ENCODE peak calls at places on chromosomes 7 and 10, in seven cellular contexts. G is cardiac muscle cell, A is GM23248, K is SJSA1, N is psoas muscle, S is A549, P is pancreas. V is an unnamed sample.

GRCh38 chr7:153061913-153062528 is 302.5 kb downstream of the ACTR3B start:
- DNase-seq in G (no peak), A (no peak), K (no peak), N (no peak), S (peak; percentile 10), P (no peak), V (peak; percentile 14)

GRCh38 chr7:123177442-123177841 is 22.3 kb downstream of the SLC13A1 start:
- DNase-seq in G (no peak), A (no peak), K (no peak), N (no peak), S (no peak), P (no peak), V (no peak)

GRCh38 chr7:92691578-92691977 is 101.4 kb upstream of the FAM133B start:
- DNase-seq in G (peak; percentile 78), A (peak; percentile 77), K (peak; percentile 60), N (no peak), S (peak; percentile 69), P (no peak), V (no peak)

GRCh38 chr7:90520484-90520883 is 51.0 kb downstream of the PTTG1IP2 start:
- DNase-seq in G (peak; percentile 19), A (peak; percentile 14), K (no peak), N (no peak), S (no peak), P (no peak), V (no peak)

GRCh38 chr7:98418636-98419315 is 17.9 kb upstream of the BAIAP2L1 start:
- DNase-seq in G (peak; percentile 95), A (peak; percentile 99), K (peak; percentile 88), N (no peak), S (peak; percentile 100), P (peak; percentile 78), V (no peak)

GRCh38 chr10:79381804-79382221 is 34.5 kb downstream of the PPIF start:
- DNase-seq in G (peak; percentile 89), A (peak; percentile 93), K (peak; percentile 88), N (peak; percentile 84), S (peak; percentile 65), P (peak; percentile 23), V (peak; percentile 15)

GRCh38 chr10:59595584-59595983 is 114.1 kb downstream of the SLC16A9 start:
- DNase-seq in G (no peak), A (no peak), K (no peak), N (no peak), S (no peak), P (no peak), V (no peak)

GRCh38 chr7:148515728-148516715 is 74.5 kb upstream of the C7orf33 start:
- DNase-seq in G (peak; percentile 23), A (no peak), K (no peak), N (no peak), S (no peak), P (no peak), V (no peak)

GRCh38 chr10:35502697-35503096 is 102.4 kb upstream of the GJD4 start:
- DNase-seq in G (no peak), A (no peak), K (no peak), N (no peak), S (no peak), P (no peak), V (no peak)

GRCh38 chr10:100621360-100622205 is 85.8 kb downstream of the HIF1AN start:
- DNase-seq in G (peak; percentile 52), A (no peak), K (no peak), N (no peak), S (peak; percentile 24), P (no peak), V (no peak)

GRCh38 chr10:48782321-48782720 is 97.6 kb downstream of the WDFY4 start:
- DNase-seq in G (no peak), A (no peak), K (no peak), N (no peak), S (no peak), P (no peak), V (no peak)

GRCh38 chr7:116557066-116557585 is 32.3 kb downstream of the CAV1 start:
- DNase-seq in G (no peak), A (no peak), K (no peak), N (no peak), S (no peak), P (no peak), V (no peak)

GRCh38 chr7:33428415-33428814 is 299.1 kb downstream of the BBS9 start:
- DNase-seq in G (no peak), A (peak; percentile 7), K (no peak), N (no peak), S (no peak), P (no peak), V (no peak)

DNA sequence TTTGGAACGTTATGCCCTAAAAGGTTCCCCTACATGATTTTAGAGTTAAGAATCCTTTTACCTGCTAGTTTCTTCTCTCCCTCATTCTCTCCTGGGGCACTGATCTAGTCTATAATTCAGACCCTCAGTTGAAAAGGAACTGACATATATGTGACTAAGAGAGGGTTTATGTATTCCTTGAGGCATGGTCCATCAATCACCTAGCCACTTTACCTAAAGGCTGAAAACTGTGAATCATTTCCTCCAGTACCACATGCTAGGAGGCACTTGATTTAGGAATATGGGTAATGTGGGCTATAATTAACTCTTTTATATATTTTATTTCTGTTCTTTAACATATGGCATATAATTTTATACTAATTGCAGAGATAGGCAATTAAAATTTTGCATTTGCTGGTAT is 303.5 kb downstream of the BBS9 start:
- DNase-seq in G (no peak), A (no peak), K (no peak), N (no peak), S (no peak), P (no peak), V (no peak)
- H3K4me1 ChIP-seq in G (peaks cover 11% of the 10 kb centered on the region), A (peaks cover 22% of the 10 kb centered on the region), K (no peaks in the 10 kb centered on the region), N (peaks cover 13% of the 10 kb centered on the region), S (no peaks in the 10 kb centered on the region), P (no peaks in the 10 kb centered on the region), V (no peaks in the 10 kb centered on the region)

DNA sequence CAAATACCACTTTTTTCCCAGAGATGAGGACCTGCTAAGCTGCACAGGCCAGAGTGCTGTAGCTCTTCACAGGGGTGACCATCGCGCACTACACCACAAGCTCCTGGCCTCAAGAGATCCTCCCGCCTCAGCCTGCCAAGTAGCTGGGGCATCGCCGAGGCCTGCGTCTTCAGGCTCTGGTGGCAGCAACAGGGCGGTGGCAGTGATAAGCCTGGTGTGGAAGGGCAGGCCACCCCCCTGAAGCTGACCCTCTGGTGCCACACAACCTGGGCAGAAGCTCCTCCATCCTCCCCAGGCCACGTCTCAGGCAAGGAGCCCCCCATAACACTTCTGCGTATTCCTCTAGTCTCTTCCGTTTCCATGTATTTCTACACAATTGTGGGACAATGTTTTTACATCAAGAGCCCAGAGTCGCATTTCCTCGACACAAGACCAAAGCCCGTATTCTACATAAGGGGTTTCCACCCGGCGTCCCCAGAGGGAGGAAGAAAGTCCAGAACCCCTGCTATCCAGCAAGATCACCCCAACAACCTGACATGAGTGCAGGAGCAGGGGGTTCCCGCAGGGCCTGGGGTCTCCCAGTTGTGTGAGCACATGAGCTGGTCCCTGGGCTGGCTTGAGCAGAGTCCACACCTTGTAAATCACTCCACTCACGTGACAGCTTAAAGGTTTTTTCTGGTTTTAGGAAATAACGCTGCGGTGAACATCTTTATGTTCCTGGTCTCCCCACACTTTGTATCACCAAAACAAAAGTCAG is 37.6 kb upstream of the NCAPG2 start:
- DNase-seq in G (no peak), A (no peak), K (no peak), N (no peak), S (no peak), P (no peak), V (no peak)
- H3K27ac ChIP-seq in G (no peak overlapping the region), A (no peak overlapping the region), K (no peak overlapping the region), N (no peak overlapping the region), S (no peak overlapping the region), P (no peak overlapping the region), V (no peak overlapping the region)

DNA sequence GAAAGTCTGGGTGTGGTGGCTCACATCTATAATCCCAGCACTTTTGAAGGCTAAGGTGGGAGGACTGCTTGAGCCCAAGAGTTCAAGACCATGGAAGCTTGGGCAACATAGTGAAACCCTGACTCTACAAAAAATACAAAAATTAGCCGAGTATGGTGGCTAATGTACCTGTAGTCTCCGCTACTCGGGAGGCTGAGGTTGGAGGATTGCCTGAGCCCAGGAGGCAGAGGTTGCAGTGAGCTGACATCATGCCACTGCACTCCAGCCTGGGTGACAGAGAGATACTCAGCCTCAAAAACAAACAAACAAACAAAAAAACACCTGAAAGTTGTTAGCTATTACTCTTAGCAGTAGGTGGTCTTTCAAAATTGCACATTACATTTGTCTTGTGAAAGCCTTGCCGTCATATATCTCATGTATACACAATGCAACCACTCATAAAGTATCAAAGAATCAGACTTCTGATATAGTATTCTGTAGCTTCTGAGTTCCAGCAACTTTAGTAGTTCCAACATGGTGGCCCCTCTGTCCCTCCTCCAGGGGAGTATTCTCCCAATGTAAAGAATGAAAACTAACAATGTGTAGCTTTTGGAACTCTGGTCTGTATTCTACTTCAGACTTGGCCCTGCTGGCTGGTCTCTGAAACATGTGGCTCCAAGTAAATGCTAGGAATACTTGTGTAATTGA is 101.5 kb downstream of the ZNF92 start:
- DNase-seq in G (no peak), A (no peak), K (no peak), N (no peak), S (no peak), P (no peak), V (no peak)
- H3K4me1 ChIP-seq in G (no peaks in the 10 kb centered on the region), A (no peaks in the 10 kb centered on the region), K (no peaks in the 10 kb centered on the region), N (no peaks in the 10 kb centered on the region), S (no peaks in the 10 kb centered on the region), P (no peaks in the 10 kb centered on the region), V (no peaks in the 10 kb centered on the region)

GRCh38 chr10:71233491-71233892 is 21.1 kb downstream of the UNC5B start:
- DNase-seq in G (no peak), A (no peak), K (no peak), N (no peak), S (no peak), P (no peak), V (no peak)

GRCh38 chr10:71232089-71232998 is 20.0 kb downstream of the UNC5B start:
- DNase-seq in G (peak; percentile 61), A (peak; percentile 67), K (no peak), N (peak; percentile 96), S (no peak), P (peak; percentile 73), V (peak; percentile 69)

GRCh38 chr10:71234970-71235681 is 22.8 kb downstream of the UNC5B start:
- DNase-seq in G (peak; percentile 94), A (peak; percentile 49), K (no peak), N (no peak), S (no peak), P (peak; percentile 44), V (no peak)

GRCh38 chr10:71235808-71236207 is 23.4 kb downstream of the UNC5B start:
- DNase-seq in G (no peak), A (no peak), K (no peak), N (no peak), S (no peak), P (no peak), V (no peak)

DNA sequence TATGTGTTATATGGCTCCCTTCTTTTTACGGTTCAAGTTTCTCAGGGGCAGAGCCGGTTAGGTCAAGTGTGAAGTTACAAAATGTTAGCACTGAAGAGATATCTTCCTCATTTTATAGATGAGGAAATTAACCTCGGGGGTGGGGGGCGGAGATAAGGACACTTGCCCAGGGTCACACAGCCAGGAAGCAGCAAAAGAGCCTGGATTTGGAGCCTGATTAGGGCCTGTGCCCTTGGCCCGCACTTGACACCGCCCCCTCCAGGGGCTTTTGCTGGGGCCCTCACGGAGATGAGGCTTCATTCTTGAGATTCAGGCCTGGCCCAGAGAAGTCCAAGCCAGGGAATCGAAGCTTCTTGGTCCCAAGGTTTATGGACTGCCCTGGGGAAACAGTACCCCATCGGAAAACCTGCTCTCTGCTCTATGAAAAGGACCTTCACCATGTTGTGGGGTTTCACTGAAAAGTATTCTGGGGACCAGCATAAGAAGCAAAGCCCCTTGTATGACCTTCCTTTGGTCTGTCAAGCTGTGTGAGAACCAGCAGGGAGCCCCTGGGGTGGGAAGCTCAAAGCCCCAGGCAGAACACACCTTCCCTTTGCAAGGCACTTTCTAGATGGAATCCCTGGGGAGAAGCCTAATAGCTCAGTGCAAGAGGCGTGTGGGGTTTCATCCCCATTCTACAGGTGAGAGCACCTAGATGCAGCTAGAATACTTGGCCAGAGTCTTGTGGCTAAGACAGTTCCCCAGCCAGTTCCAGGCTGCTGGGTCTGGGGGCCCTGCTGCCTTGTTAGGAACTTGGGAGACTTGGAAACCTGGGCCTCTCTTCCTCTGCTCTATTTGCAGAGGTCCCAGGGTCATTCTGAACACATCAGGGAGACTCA is 21.9 kb downstream of the UNC5B start:
- DNase-seq in G (no peak), A (no peak), K (no peak), N (no peak), S (no peak), P (no peak), V (no peak)
- H3K27ac ChIP-seq in G (peak overlapping the region; percentile 99), A (no peak overlapping the region), K (no peak overlapping the region), N (no peak overlapping the region), S (no peak overlapping the region), P (no peak overlapping the region), V (peak overlapping the region; percentile 21)